ENCODE peak calls at places on chromosomes 1 and 21, in four cellular contexts. U is A549, W is heart left ventricle, I is H1. B is an unnamed sample.

GRCh38 chr1:188027613-188028012 is 1198.9 kb downstream of the PLA2G4A start:
- DNase-seq in U (peak; percentile 74), W (no peak), I (no peak), B (no peak)

GRCh38 chr1:43304771-43305300 is 4.1 kb downstream of the TIE1 start:
- DNase-seq in U (no peak), W (no peak), I (no peak), B (no peak)

GRCh38 chr1:240462766-240463410 is 149.1 kb downstream of the GREM2 start:
- DNase-seq in U (no peak), W (no peak), I (no peak), B (no peak)

GRCh38 chr1:54571326-54571725 is 23.3 kb downstream of the ACOT11 start:
- DNase-seq in U (no peak), W (no peak), I (no peak), B (no peak)

GRCh38 chr1:18875107-18875795 is 15.8 kb upstream of the TAS1R2 start:
- DNase-seq in U (peak; percentile 87), W (peak; percentile 74), I (peak; percentile 97), B (no peak)

GRCh38 chr1:176102700-176103244 is 104.3 kb downstream of the COP1 start:
- DNase-seq in U (no peak), W (no peak), I (no peak), B (no peak)

GRCh38 chr1:9603307-9603706 is 14.6 kb downstream of the TMEM201 start:
- DNase-seq in U (no peak), W (no peak), I (no peak), B (no peak)

GRCh38 chr1:212958175-212958574 is 7.8 kb downstream of the VASH2 start:
- DNase-seq in U (no peak), W (no peak), I (no peak), B (no peak)

GRCh38 chr1:113074237-113074636 is 1.2 kb downstream of the LRIG2 start:
- DNase-seq in U (no peak), W (no peak), I (no peak), B (no peak)

GRCh38 chr1:109369167-109369746 is 28.5 kb downstream of the SORT1 start:
- DNase-seq in U (no peak), W (no peak), I (no peak), B (no peak)

GRCh38 chr1:24261977-24262376 is 57.2 kb upstream of the GRHL3 start:
- DNase-seq in U (no peak), W (no peak), I (no peak), B (no peak)

GRCh38 chr1:238772321-238772720 is 614.0 kb upstream of the CHRM3 start:
- DNase-seq in U (no peak), W (no peak), I (no peak), B (no peak)

GRCh38 chr1:201535046-201535777 is 3.7 kb upstream of the NAV1 start:
- DNase-seq in U (peak; percentile 41), W (no peak), I (no peak), B (no peak)

GRCh38 chr1:84753516-84754375 is 63.5 kb upstream of the SSX2IP start:
- DNase-seq in U (peak; percentile 66), W (peak; percentile 72), I (peak; percentile 85), B (peak; percentile 78)

GRCh38 chr1:200153277-200154055 is 126.0 kb downstream of the NR5A2 start:
- DNase-seq in U (no peak), W (no peak), I (no peak), B (no peak)

GRCh38 chr1:84883286-84883685 is 9.7 kb downstream of the LPAR3 start:
- DNase-seq in U (no peak), W (no peak), I (no peak), B (no peak)

GRCh38 chr1:235423214-235423652 is 56.0 kb downstream of the TBCE start:
- DNase-seq in U (no peak), W (no peak), I (no peak), B (no peak)

GRCh38 chr1:38773483-38773882 is 86.1 kb downstream of the RRAGC start:
- DNase-seq in U (no peak), W (no peak), I (no peak), B (no peak)

GRCh38 chr1:43108080-43108479 is 64.0 kb downstream of the EBNA1BP2 start:
- DNase-seq in U (no peak), W (no peak), I (no peak), B (no peak)

GRCh38 chr1:36217667-36218066 is 6.6 kb upstream of the THRAP3 start:
- DNase-seq in U (peak; percentile 55), W (no peak), I (no peak), B (no peak)

GRCh38 chr1:170149971-170150370 is 4.2 kb downstream of the NTMT2 start:
- DNase-seq in U (no peak), W (no peak), I (no peak), B (no peak)

GRCh38 chr1:155352600-155352999 is 31.9 kb downstream of the RUSC1 start:
- DNase-seq in U (no peak), W (no peak), I (no peak), B (no peak)

GRCh38 chr1:20008391-20008841 is 29.0 kb upstream of the PLA2G2A start:
- DNase-seq in U (peak; percentile 11), W (peak; percentile 68), I (no peak), B (no peak)

GRCh38 chr1:84997667-84998600 is 1.0 kb upstream of the MCOLN2 start:
- DNase-seq in U (no peak), W (no peak), I (peak; percentile 70), B (no peak)

GRCh38 chr21:16534408-16535099 is 804.8 kb downstream of the USP25 start:
- DNase-seq in U (peak; percentile 70), W (peak; percentile 83), I (no peak), B (no peak)

GRCh38 chr1:152543808-152544207 is 22.8 kb downstream of the LCE3E start:
- DNase-seq in U (peak; percentile 39), W (no peak), I (no peak), B (no peak)

GRCh38 chr1:236685917-236686814 is at the start of gene ACTN2:
- DNase-seq in U (peak; percentile 10), W (peak; percentile 68), I (peak; percentile 76), B (no peak)

GRCh38 chr21:35609263-35609662 is 451.1 kb downstream of the SETD4 start:
- DNase-seq in U (no peak), W (no peak), I (no peak), B (no peak)

GRCh38 chr1:228378453-228379164 is 28.0 kb downstream of the TRIM11 start:
- DNase-seq in U (peak; percentile 72), W (peak; percentile 65), I (peak; percentile 95), B (no peak)

GRCh38 chr1:183697814-183698590 is 44.9 kb upstream of the APOBEC4 start:
- DNase-seq in U (no peak), W (no peak), I (no peak), B (no peak)

GRCh38 chr1:14976260-14976659 is 177.3 kb upstream of the TMEM51 start:
- DNase-seq in U (no peak), W (no peak), I (no peak), B (no peak)

GRCh38 chr1:3777078-3777547 is 4.6 kb downstream of the SMIM1 start:
- DNase-seq in U (no peak), W (no peak), I (no peak), B (no peak)
- TF ChIP-seq POLR2A in U (no peak), W (no peak), I (no peak), B (no peak)

GRCh38 chr1:242201090-242201489 is 202.2 kb upstream of the MAP1LC3C start:
- DNase-seq in U (no peak), W (no peak), I (no peak), B (no peak)
- TF ChIP-seq CTCF in U (no peak), W (no peak), I (no peak), B (no peak)

DNA sequence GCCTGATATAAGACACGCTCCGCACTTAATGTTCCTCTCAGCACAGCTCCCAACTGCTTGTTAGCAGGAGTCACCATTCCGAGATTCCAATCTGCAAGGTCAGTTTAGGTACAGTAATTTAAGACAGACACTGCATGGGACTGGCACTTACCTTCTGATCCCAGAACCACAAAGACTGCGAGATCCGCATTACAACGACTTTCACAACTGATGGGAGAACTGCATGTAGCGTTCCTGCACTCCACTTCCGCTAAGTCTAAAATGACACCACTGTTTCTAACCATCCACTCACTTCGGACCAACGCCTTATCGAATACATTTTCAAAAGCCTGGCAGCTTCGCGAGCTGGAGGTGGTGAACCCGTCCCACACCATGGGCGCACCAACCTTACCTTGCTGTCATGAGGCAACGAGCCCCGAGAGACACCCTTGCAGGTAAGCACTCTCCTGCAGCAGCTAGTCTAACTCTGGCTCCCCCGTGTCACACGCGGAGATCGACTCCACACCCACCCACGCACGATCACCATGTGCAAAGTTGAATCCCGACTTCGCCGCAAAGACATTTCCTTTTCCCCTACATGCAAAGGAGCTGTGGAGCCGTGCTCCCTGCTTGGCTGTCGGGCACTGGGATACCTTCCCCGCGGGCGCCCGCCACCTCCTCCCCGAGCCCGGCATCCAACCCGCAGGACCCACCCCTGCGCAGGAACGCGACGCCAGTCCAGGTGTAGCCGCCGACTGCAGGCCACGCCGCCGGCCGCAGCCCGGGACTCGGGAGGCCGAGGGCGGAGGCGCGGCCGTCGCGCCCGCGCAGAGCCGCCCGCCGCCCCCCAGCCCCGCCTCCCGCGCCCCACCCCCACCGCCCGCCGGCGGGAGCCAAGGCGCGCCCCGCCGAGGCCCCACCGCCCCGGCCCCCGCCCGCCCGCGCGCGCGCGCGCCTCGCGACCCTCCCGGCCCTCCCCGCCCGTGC is 733 bp downstream of the TAF5L start:
- DNase-seq in U (peak; percentile 46), W (peak; percentile 60), I (peak; percentile 66), B (no peak)
- TF ChIP-seq POLR2A in U (no peak), W (no peak), I (no peak), B (no peak)

GRCh38 chr1:79069828-79070227 is 63.3 kb upstream of the ADGRL4 start:
- DNase-seq in U (no peak), W (no peak), I (no peak), B (no peak)
- TF ChIP-seq CTCF in U (no peak), W (peak; percentile 54), I (no peak), B (no peak)

DNA sequence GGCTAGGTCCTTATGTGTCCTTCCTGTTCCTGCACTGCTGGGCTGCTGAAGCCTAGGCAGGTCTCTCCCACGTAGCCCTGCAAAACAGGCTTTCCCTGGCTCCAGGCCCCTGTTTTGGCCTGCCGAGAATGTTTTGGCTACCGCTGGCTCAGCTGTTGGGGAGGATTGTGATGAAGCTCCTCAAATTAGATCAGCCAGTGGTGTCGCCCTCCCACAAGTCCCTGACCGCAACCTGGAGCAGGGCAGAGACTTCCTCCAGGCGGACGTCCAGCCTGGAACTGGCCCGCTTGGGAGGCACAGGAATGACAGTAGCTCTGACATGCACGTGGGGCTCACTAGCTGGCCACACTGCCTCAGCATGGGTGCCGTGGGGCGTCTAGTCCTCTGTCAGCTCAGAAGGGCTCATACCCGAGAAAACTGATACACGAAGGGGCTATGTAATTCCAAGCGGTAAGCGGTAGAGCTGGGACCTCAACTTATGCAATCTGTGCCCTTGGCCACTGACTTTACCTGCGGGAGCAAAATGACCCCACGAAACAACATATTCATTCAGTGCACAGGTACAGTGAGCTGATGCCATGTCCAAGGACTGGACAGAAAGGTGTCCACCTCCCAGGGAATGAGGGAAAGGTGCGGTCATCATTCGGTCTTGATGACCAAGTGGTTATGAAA is 26.6 kb downstream of the DHRS3 start:
- DNase-seq in U (no peak), W (peak; percentile 77), I (no peak), B (no peak)
- TF ChIP-seq POLR2A in U (no peak), W (no peak), I (no peak), B (no peak)